ENCODE peak calls at places on chromosomes 6 and 20, in nine cellular contexts. N is A549, B is GM12892, Z is breast epithelium, T is uterus, M is adrenal gland, G is tibial nerve, E is IMR-90, U is prostate gland. A is an unnamed sample.
A peak's percentile ranks its signal among the peaks of the same experiment; 100 is the strongest.

GRCh38 chr6:75563032-75563431 is 38.6 kb upstream of the SENP6 start:
- DNase-seq in N (peak; percentile 21), B (no peak), Z (no peak), T (no peak), M (no peak), G (no peak), E (peak; percentile 47), U (no peak), A (peak; percentile 41)

GRCh38 chr6:33001685-33002084 is 7.7 kb downstream of the HLA-DOA start:
- DNase-seq in N (no peak), B (no peak), Z (no peak), T (no peak), M (no peak), G (no peak), E (no peak), U (no peak), A (no peak)

GRCh38 chr20:37945034-37945660 is 42.2 kb downstream of the VSTM2L start:
- DNase-seq in N (no peak), B (no peak), Z (peak; percentile 1), T (no peak), M (no peak), G (no peak), E (no peak), U (no peak), A (no peak)

GRCh38 chr6:158061361-158061708 is 79.7 kb downstream of the SYNJ2 start:
- DNase-seq in N (no peak), B (no peak), Z (no peak), T (no peak), M (no peak), G (no peak), E (no peak), U (no peak), A (no peak)

GRCh38 chr20:5696011-5696559 is 54.1 kb upstream of the SHLD1 start:
- DNase-seq in N (peak; percentile 52), B (no peak), Z (no peak), T (no peak), M (no peak), G (no peak), E (peak; percentile 99), U (no peak), A (no peak)

GRCh38 chr6:43953794-43954310 is 173.4 kb downstream of the MRPL14 start:
- DNase-seq in N (no peak), B (no peak), Z (no peak), T (no peak), M (peak; percentile 84), G (no peak), E (no peak), U (no peak), A (peak; percentile 49)

GRCh38 chr6:32413427-32414047 is 6.6 kb upstream of the BTNL2 start:
- DNase-seq in N (peak; percentile 37), B (peak; percentile 41), Z (peak; percentile 72), T (peak; percentile 64), M (peak; percentile 79), G (peak; percentile 43), E (peak; percentile 69), U (peak; percentile 75), A (peak; percentile 76)

GRCh38 chr6:45305546-45305945 is 22.6 kb upstream of the RUNX2 start:
- DNase-seq in N (no peak), B (no peak), Z (no peak), T (no peak), M (no peak), G (no peak), E (peak; percentile 62), U (no peak), A (no peak)

GRCh38 chr6:137927777-137928218 is 60.7 kb downstream of the TNFAIP3 start:
- DNase-seq in N (no peak), B (no peak), Z (no peak), T (no peak), M (no peak), G (no peak), E (peak; percentile 53), U (no peak), A (no peak)

GRCh38 chr20:25196701-25197120 is 1.2 kb downstream of the ENTPD6 start:
- DNase-seq in N (peak; percentile 41), B (no peak), Z (no peak), T (no peak), M (no peak), G (no peak), E (no peak), U (peak; percentile 44), A (no peak)

GRCh38 chr6:157682856-157683481 is 140.1 kb upstream of the SNX9 start:
- DNase-seq in N (peak; percentile 55), B (no peak), Z (no peak), T (peak; percentile 49), M (no peak), G (no peak), E (peak; percentile 59), U (no peak), A (no peak)

GRCh38 chr6:56756791-56757582 is 114.3 kb upstream of the DST start:
- DNase-seq in N (no peak), B (no peak), Z (no peak), T (no peak), M (no peak), G (no peak), E (peak; percentile 45), U (no peak), A (no peak)

GRCh38 chr20:32626859-32627636 is 41.9 kb upstream of the NOL4L start:
- DNase-seq in N (no peak), B (no peak), Z (no peak), T (no peak), M (peak; percentile 35), G (no peak), E (no peak), U (no peak), A (peak; percentile 55)

GRCh38 chr6:106309766-106310373 is 15.7 kb downstream of the ATG5 start:
- DNase-seq in N (no peak), B (no peak), Z (no peak), T (no peak), M (no peak), G (no peak), E (peak; percentile 8), U (no peak), A (no peak)

GRCh38 chr6:170127151-170127550 is 163.7 kb downstream of the DLL1 start:
- DNase-seq in N (no peak), B (no peak), Z (peak; percentile 5), T (no peak), M (no peak), G (no peak), E (no peak), U (no peak), A (no peak)

GRCh38 chr20:6040958-6041807 is 12.7 kb downstream of the LRRN4 start:
- DNase-seq in N (no peak), B (no peak), Z (no peak), T (no peak), M (no peak), G (no peak), E (no peak), U (no peak), A (no peak)

GRCh38 chr20:13340088-13340487 is 119.0 kb downstream of the ISM1 start:
- DNase-seq in N (no peak), B (no peak), Z (no peak), T (no peak), M (no peak), G (no peak), E (no peak), U (no peak), A (no peak)

GRCh38 chr20:62409935-62410741 is 3.1 kb upstream of the CABLES2 start:
- DNase-seq in N (peak; percentile 49), B (peak; percentile 58), Z (peak; percentile 80), T (peak; percentile 62), M (peak; percentile 89), G (no peak), E (no peak), U (peak; percentile 46), A (peak; percentile 70)

GRCh38 chr20:34709836-34710567 is 5.9 kb downstream of the TP53INP2 start:
- DNase-seq in N (peak; percentile 84), B (peak; percentile 71), Z (peak; percentile 62), T (no peak), M (peak; percentile 61), G (peak; percentile 45), E (peak; percentile 51), U (peak; percentile 64), A (peak; percentile 89)
- TF ChIP-seq POLR2A in N (no peak), B (no peak), Z (no peak), T (peak; percentile 39), M (peak; percentile 32), G (no peak), E (no peak), U (no peak), A (no peak)

GRCh38 chr6:41595166-41595565 is 43.1 kb upstream of the MDFI start:
- DNase-seq in N (no peak), B (no peak), Z (no peak), T (no peak), M (no peak), G (no peak), E (no peak), U (no peak), A (no peak)
- TF ChIP-seq POLR2A in N (no peak), B (no peak), Z (no peak), T (no peak), M (no peak), G (no peak), E (no peak), U (no peak), A (no peak)

GRCh38 chr6:12112540-12113189 is 100.6 kb downstream of the HIVEP1 start:
- DNase-seq in N (no peak), B (no peak), Z (no peak), T (no peak), M (no peak), G (no peak), E (no peak), U (no peak), A (peak; percentile 22)

GRCh38 chr6:12111271-12111670 is 99.2 kb downstream of the HIVEP1 start:
- DNase-seq in N (no peak), B (no peak), Z (no peak), T (no peak), M (no peak), G (no peak), E (peak; percentile 8), U (no peak), A (no peak)

GRCh38 chr6:12114055-12114503 is 102.0 kb downstream of the HIVEP1 start:
- DNase-seq in N (no peak), B (no peak), Z (no peak), T (no peak), M (no peak), G (no peak), E (no peak), U (no peak), A (no peak)

GRCh38 chr6:12115001-12115400 is 102.9 kb downstream of the HIVEP1 start:
- DNase-seq in N (no peak), B (no peak), Z (no peak), T (no peak), M (no peak), G (no peak), E (no peak), U (no peak), A (no peak)

DNA sequence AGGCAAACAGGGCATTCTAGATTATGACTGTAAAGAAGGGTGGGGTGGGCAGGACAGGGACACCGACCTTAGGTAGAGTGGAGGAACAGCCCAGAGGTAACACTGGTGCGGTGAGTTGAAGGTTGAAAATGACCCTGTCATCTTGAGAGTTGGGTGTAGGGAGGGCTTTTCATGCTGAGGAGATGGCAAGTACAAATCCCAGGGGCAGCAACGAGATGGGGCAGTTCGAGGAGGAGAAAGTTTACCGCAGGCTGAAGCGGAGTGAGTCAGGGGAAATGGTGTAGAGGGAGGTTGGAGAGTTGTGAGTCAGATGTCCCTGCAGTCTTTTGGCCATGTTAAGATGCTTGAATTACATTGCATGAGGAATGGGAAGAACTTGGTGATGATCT is 101.1 kb downstream of the HIVEP1 start:
- DNase-seq in N (no peak), B (peak; percentile 19), Z (no peak), T (no peak), M (no peak), G (no peak), E (peak; percentile 84), U (no peak), A (no peak)
- TF ChIP-seq POLR2A in N (no peak), B (peak; percentile 25), Z (no peak), T (no peak), M (no peak), G (no peak), E (no peak), U (no peak), A (no peak)

GRCh38 chr20:31594002-31594557 is 11.0 kb upstream of the ID1 start:
- DNase-seq in N (no peak), B (no peak), Z (no peak), T (no peak), M (no peak), G (no peak), E (no peak), U (no peak), A (no peak)
- TF ChIP-seq POLR2A in N (peak; percentile 22), B (no peak), Z (no peak), T (no peak), M (no peak), G (no peak), E (no peak), U (no peak), A (no peak)